ENCODE peak calls at places on chromosome 15, in eight cellular contexts. V, G, C, H, I, D, Z and B are unnamed samples.

GRCh38 chr15:91887321-91887720 is 33.8 kb downstream of the SLCO3A1 start:
- DNase-seq in G (no peak), D (no peak), H (peak), V (no peak), I (no peak), C (no peak), Z (no peak), B (no peak)

GRCh38 chr15:81184188-81184587 is 12.5 kb upstream of the IL16 start:
- DNase-seq in Z (peak), H (no peak), D (no peak), C (no peak), I (no peak), V (no peak), G (no peak), B (no peak)

GRCh38 chr15:52503788-52504496 is 24.7 kb downstream of the MYO5A start:
- DNase-seq in D (no peak), H (no peak), V (no peak), Z (peak), I (no peak), C (no peak), G (no peak), B (no peak)

GRCh38 chr15:58462547-58462946 is 30.8 kb downstream of the LIPC start:
- DNase-seq in Z (no peak), I (no peak), H (no peak), G (no peak), D (no peak), V (peak), C (no peak), B (peak)

GRCh38 chr15:77836901-77837648 is 204.4 kb upstream of the LINGO1 start:
- DNase-seq in I (no peak), D (no peak), C (no peak), H (no peak), G (no peak), Z (no peak), V (no peak), B (peak)

GRCh38 chr15:91981802-91982201 is 128.3 kb downstream of the SLCO3A1 start:
- DNase-seq in I (no peak), D (no peak), C (no peak), V (no peak), H (no peak), G (no peak), Z (no peak), B (no peak)

GRCh38 chr15:100592898-100593297 is 9.1 kb downstream of the LINS1 start:
- DNase-seq in H (no peak), C (no peak), G (no peak), V (no peak), Z (peak), D (no peak), I (no peak), B (no peak)

GRCh38 chr15:40244961-40245523 is 6.2 kb downstream of the PAK6 start:
- DNase-seq in C (no peak), G (peak), D (no peak), I (peak), Z (no peak), H (no peak), V (peak), B (peak)

GRCh38 chr15:25947336-25948080 is 84.4 kb upstream of the ATP10A start:
- DNase-seq in Z (no peak), H (no peak), D (peak), C (peak), I (no peak), G (peak), V (no peak), B (peak)

GRCh38 chr15:52124270-52124878 is 11.8 kb upstream of the BCL2L10 start:
- DNase-seq in H (no peak), I (no peak), D (no peak), Z (peak), C (no peak), G (no peak), V (no peak), B (no peak)

GRCh38 chr15:44265757-44266156 is 22.8 kb upstream of the GOLM2 start:
- DNase-seq in G (no peak), H (no peak), D (no peak), V (no peak), Z (no peak), C (no peak), I (no peak), B (no peak)

GRCh38 chr15:98953950-98954349 is 53.6 kb downstream of the PGPEP1L start:
- DNase-seq in H (peak), D (no peak), V (no peak), C (no peak), I (no peak), Z (no peak), G (no peak), B (no peak)

GRCh38 chr15:91049378-91050127 is 27.2 kb upstream of the VPS33B start:
- DNase-seq in H (no peak), D (peak), I (peak), V (peak), C (peak), Z (peak), G (peak), B (peak)

GRCh38 chr15:86489992-86490391 is 410.3 kb downstream of the AGBL1 start:
- DNase-seq in V (no peak), D (no peak), Z (no peak), I (no peak), H (no peak), C (no peak), G (no peak), B (peak)

GRCh38 chr15:101180620-101181307 is 71.1 kb downstream of the CHSY1 start:
- DNase-seq in V (no peak), Z (no peak), D (no peak), H (no peak), I (no peak), C (no peak), G (no peak), B (no peak)

GRCh38 chr15:38896652-38897051 is 332.0 kb upstream of the RASGRP1 start:
- DNase-seq in H (no peak), G (no peak), C (no peak), Z (no peak), V (no peak), D (no peak), I (no peak), B (no peak)

GRCh38 chr15:25712192-25712960 is 150.8 kb downstream of the ATP10A start:
- DNase-seq in Z (no peak), V (no peak), C (no peak), G (no peak), H (no peak), D (no peak), I (no peak), B (peak)

DNA sequence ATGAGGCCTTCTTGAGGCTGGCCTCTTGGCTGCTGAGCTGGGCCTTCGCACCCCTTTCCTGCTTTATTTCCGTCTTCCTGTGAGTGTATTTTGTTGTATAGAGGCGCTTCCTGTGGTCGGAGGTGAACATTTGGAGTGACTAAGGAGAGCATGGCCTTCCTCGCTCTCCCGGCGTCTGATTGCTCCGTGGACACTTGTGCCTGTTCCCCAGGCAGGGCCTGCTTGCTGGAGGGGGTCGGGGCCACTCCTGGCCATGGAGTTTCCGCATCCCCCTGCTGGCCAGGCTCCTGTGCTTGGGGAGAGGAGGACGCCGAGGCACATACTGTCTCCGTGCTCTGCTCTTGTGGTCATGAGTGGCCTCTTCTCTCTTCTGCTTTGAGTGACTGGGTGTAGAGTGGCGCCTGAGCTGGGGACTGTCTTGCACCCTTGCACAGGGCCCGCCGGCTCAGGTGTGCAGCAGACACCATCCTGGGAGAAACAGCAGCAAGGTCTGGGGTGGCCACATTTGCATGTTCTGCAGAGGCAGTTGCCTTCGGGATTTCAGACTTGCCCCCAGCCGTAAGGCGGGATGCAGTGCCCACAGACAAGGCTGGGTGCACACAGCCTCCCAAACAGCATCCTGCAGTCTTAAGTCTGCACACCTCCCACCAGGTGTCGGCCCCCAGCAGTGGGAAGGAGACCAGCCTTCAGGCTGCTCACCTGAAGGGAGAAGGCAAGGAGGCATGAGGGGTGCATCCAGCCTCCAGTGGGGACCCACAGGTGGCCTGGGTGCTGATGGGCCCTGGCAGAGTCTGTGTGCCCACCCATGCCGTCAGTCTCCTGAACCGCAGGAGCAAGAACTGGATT is 16.4 kb downstream of the KLF13 start:
- DNase-seq in V (no peak), C (no peak), I (no peak), H (no peak), D (no peak), G (peak), Z (no peak), B (peak)
- H3K4me3 ChIP-seq in V (no peak), C (no peak), I (no peak), H (no peak), D (no peak), G (no peak), Z (no peak), B (no peak)

DNA sequence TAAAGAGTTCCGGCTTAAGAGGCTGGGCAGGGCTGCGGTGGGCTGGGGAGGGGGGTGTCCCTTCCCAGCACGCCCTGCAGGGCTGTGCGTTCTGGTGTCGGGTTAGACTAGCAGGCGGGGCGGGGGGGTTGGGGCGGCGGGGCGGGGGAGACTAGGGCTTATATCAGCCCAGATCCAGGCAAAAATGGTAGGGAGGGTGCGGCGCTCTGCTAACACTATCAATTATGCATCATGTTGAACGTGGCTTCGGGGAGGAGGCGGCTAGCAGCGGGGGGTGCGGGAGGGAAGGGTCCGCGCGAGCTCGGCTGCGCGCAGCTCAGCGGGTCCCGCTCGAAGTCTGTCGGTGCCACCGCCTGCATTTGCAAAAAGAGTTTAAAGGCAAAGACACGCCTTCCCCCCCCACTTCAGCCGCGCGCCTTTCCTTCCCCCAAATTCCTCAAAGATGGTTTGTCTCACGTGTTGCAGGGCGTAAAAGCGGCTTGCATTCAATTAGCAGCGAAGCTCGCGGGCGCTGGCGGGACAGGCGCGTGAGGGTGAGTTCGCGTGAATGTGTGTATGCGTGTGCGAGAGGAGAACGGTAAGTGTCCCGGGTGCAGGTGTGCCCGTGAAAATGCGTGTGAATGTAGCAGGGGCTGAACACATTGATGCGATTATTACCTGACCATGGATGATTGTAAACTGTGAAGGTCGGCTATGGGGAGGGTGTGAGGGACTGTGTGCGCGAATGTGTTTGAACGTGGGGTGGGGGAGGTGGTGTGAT is at the start of gene ISLR2:
- DNase-seq in C (no peak), H (no peak), V (no peak), G (peak), D (no peak), Z (no peak), I (no peak), B (no peak)
- H3K4me3 ChIP-seq in C (peak), H (peak), V (peak), G (peak), D (peak), Z (no peak), I (peak), B (peak)

DNA sequence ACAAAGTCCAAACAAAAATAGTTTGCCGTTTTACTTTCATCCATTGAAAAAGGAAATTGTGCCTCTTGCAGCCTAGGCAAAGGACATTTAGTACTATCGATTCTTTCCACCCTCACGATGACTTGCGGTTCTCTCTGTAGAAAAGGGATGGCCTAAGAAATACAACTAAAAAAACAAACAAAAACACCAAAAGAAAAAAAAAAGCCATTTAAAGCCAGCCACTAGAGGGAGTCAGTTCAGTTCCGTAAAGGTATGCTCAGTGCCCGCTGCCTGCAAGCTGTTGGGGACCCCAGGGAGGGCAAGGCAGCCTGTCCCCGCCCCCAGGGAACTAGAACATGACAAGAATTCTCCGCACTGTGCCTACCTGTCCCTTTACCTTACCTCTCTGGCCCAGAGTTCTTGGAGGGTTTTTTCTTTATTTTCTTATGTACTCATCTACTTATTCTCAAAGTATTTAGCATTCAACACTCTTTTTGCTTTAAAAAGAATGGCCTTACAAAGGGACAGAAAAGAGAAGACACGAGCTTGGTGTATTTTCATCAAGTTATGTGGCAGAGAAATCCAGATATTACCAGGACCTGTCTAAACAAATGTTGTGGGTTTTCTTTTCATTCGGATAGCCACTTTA is 29.9 kb upstream of the NR2E3 start:
- DNase-seq in V (no peak), D (peak), Z (peak), H (no peak), C (peak), I (no peak), G (peak), B (peak)
- H3K4me3 ChIP-seq in V (no peak), D (no peak), Z (no peak), H (no peak), C (no peak), I (no peak), G (no peak), B (no peak)

DNA sequence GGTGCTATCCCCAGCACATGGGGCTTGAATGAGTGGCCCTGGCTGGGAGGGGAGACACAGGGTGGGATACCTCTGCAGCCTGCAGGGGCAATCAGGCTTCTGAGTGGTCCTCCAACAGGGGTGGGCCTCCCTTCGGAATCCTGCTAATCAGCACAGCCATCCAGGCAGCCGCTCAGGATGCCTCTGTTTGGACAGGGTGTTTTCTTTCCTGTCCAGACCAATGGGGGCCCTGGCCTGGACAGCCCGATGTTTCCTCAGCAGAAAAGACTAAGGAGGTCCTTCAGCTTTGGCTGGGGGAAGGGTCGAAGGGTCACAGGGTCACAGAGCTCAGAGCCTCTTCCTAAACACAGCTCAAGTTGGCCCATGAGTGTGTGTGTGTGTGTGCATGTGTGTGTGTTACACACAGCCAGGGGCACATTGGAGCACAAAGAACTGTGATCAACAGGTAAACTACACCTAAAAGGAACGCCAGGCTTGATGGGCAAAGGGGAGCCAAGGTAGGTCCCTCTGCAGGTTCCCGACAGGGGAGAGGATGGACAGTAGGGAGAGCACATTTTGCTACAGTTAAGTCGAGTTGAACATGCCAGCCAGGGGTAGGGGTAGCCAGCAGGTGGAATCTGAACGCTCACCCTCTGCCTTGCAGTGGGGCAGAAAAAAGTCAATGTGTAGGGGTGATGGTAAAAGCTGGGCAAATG is 1.1 kb upstream of the HAPLN3 start:
- DNase-seq in V (no peak), Z (no peak), C (no peak), G (no peak), I (no peak), D (no peak), H (no peak), B (no peak)
- H3K4me3 ChIP-seq in V (no peak), Z (no peak), C (no peak), G (peak), I (no peak), D (no peak), H (no peak), B (no peak)

DNA sequence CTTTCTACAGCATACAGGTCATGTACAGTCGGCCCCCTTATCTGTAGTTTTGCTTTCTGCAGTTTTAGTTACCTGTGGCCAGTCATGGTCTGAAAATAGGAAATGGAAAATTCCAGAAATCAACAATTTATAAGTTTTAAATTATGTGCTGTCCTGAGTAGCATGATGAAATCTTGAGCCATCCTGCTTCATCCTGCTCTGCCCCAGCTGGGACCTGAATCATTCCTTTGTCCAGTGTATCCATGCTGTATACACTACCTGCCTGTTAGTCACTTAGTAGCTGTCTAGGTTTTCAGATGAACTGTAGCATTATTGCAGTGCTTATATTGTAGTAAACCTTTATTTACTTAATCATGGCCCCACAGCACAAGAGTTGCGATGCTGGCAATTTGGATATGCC is 44.8 kb downstream of the AP4E1 start:
- DNase-seq in Z (peak), I (no peak), V (no peak), H (no peak), D (no peak), G (no peak), C (no peak), B (no peak)
- H3K4me3 ChIP-seq in Z (no peak), I (no peak), V (no peak), H (no peak), D (no peak), G (no peak), C (no peak), B (no peak)

DNA sequence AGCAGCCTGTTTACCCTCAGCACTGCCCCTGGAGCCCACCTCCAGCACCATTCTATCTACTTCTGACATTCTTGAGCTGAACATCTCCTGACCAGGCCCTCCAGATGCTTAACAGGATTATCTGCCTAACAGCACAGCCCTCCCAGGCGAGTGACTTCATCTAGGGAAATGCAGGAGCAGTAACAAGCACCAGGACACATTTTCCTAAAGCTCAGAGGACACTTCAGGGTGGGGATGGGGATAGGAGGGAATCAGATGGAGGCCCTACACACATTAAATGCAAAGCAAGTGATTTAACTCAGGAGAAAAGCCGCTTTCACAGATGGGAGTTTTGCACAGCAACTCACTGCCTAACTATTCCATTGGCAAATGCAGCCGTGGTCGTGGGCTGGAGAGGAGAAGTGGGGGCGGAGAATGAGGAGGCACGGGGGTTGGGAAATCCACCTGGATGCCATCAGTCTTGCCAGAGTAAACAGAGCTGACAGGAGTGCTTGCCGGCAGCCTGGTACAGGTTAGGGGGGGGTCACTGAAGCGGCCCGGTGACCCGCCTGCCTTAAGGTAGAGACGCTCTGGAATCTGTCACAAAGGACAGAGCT is 21.3 kb upstream of the BNC1 start:
- DNase-seq in H (no peak), D (no peak), I (no peak), V (no peak), C (no peak), Z (no peak), G (peak), B (peak)
- H3K4me3 ChIP-seq in H (no peak), D (no peak), I (no peak), V (no peak), C (no peak), Z (no peak), G (no peak), B (no peak)

GRCh38 chr15:69044899-69045298 is 30.4 kb downstream of the NOX5 start:
- DNase-seq in Z (peak), G (no peak), D (peak), C (no peak), I (no peak), V (no peak), H (no peak), B (no peak)

GRCh38 chr15:69046781-69047180 is 32.3 kb downstream of the NOX5 start:
- DNase-seq in D (no peak), Z (no peak), H (no peak), C (no peak), I (no peak), G (no peak), V (no peak), B (no peak)

GRCh38 chr15:69055251-69055650 is 40.8 kb downstream of the NOX5 start:
- DNase-seq in D (no peak), H (no peak), Z (no peak), V (no peak), G (no peak), I (no peak), C (no peak), B (no peak)

GRCh38 chr15:69045810-69046209 is 31.3 kb downstream of the NOX5 start:
- DNase-seq in I (no peak), V (no peak), D (peak), G (peak), H (no peak), C (no peak), Z (peak), B (no peak)

GRCh38 chr15:69049976-69050375 is 35.5 kb downstream of the NOX5 start:
- DNase-seq in I (no peak), Z (no peak), V (no peak), H (no peak), C (no peak), G (no peak), D (no peak), B (no peak)
- H3K4me3 ChIP-seq in I (no peak), Z (no peak), V (no peak), H (no peak), C (no peak), G (no peak), D (no peak), B (no peak)

GRCh38 chr15:41495736-41496599 is 2.3 kb downstream of the ITPKA start:
- DNase-seq in C (no peak), I (no peak), G (peak), Z (no peak), D (no peak), V (peak), H (no peak), B (peak)

GRCh38 chr15:41493902-41494189 is 172 bp downstream of the ITPKA start:
- DNase-seq in D (no peak), G (no peak), Z (no peak), V (no peak), I (no peak), C (no peak), H (no peak), B (no peak)

GRCh38 chr15:41493205-41493901 is at the start of gene ITPKA:
- DNase-seq in G (peak), H (peak), V (peak), I (peak), Z (peak), C (no peak), D (peak), B (peak)

GRCh38 chr15:41494190-41494921 is 682 bp downstream of the ITPKA start:
- DNase-seq in V (peak), C (no peak), G (peak), I (no peak), H (no peak), D (peak), Z (no peak), B (peak)

GRCh38 chr15:41494922-41495735 is 1.5 kb downstream of the ITPKA start:
- DNase-seq in I (no peak), C (no peak), V (peak), H (no peak), Z (no peak), D (no peak), G (peak), B (peak)
- H3K4me3 ChIP-seq in I (peak), C (peak), V (peak), H (peak), Z (no peak), D (no peak), G (peak), B (no peak)